ENCODE peak calls at places on chromosome 19, in five cellular contexts. J is thoracic aorta, O is neural progenitor cell, U is epithelial cell of esophagus, L is left ventricle myocardium inferior. W is an unnamed sample.

GRCh38 chr19:54096642-54097106 is 3.9 kb downstream of the OSCAR start:
- DNase-seq in U (peak; percentile 29), O (peak; percentile 23), J (no peak), L (no peak), W (no peak)

GRCh38 chr19:21789761-21790160 is 22.4 kb upstream of the ZNF100 start:
- DNase-seq in L (no peak), J (no peak), O (no peak), U (no peak), W (no peak)

GRCh38 chr19:4362871-4363545 is 19.6 kb downstream of the MPND start:
- DNase-seq in J (no peak), U (no peak), O (peak; percentile 42), L (no peak), W (no peak)

GRCh38 chr19:51142119-51142518 is at the start of gene SIGLEC7:
- DNase-seq in J (no peak), U (no peak), L (peak; percentile 46), O (no peak), W (no peak)

GRCh38 chr19:33404506-33404905 is 31.0 kb downstream of the CEBPG start:
- DNase-seq in J (no peak), U (no peak), O (no peak), L (peak; percentile 8), W (no peak)

GRCh38 chr19:3024870-3025515 is 4.1 kb downstream of the TLE2 start:
- DNase-seq in O (peak; percentile 47), J (no peak), U (no peak), L (no peak), W (no peak)

GRCh38 chr19:17616686-17616960 is 61.2 kb downstream of the COLGALT1 start:
- DNase-seq in O (no peak), L (no peak), U (no peak), J (no peak), W (no peak)

GRCh38 chr19:12881172-12881808 is at the start of gene DNASE2:
- DNase-seq in U (peak; percentile 97), J (peak; percentile 88), O (peak; percentile 97), L (peak; percentile 96), W (peak; percentile 93)

GRCh38 chr19:14477417-14478112 is 2.4 kb upstream of the PTGER1 start:
- DNase-seq in O (no peak), J (no peak), U (no peak), L (no peak), W (no peak)

GRCh38 chr19:47111081-47111589 is 2.4 kb downstream of the ZC3H4 start:
- DNase-seq in L (no peak), O (peak; percentile 34), U (no peak), J (no peak), W (no peak)

GRCh38 chr19:2550431-2551171 is 74.7 kb downstream of the GADD45B start:
- DNase-seq in O (no peak), U (no peak), L (peak; percentile 62), J (no peak), W (no peak)

GRCh38 chr19:38211206-38211605 is 12.8 kb downstream of the DPF1 start:
- DNase-seq in U (no peak), L (no peak), O (peak; percentile 70), J (no peak), W (no peak)

GRCh38 chr19:30425885-30426838 is 54.0 kb downstream of the ZNF536 start:
- DNase-seq in J (no peak), O (no peak), U (no peak), L (no peak), W (no peak)

GRCh38 chr19:51097166-51097736 is 11.0 kb downstream of the CTU1 start:
- DNase-seq in L (peak; percentile 56), J (no peak), U (peak; percentile 90), O (peak; percentile 70), W (peak; percentile 26)

GRCh38 chr19:48330012-48330681 is 4.8 kb downstream of the EMP3 start:
- DNase-seq in U (peak; percentile 92), L (peak; percentile 71), J (no peak), O (peak; percentile 93), W (peak; percentile 84)

GRCh38 chr19:13153627-13154240 is 3.5 kb downstream of the IER2 start:
- DNase-seq in L (no peak), U (no peak), O (no peak), J (no peak), W (no peak)

GRCh38 chr19:3699071-3699740 is 1.1 kb downstream of the PIP5K1C start:
- DNase-seq in O (peak; percentile 39), J (no peak), U (peak; percentile 39), L (peak; percentile 55), W (no peak)

GRCh38 chr19:18847516-18848463 is 16.0 kb downstream of the UPF1 start:
- DNase-seq in U (no peak), J (no peak), L (no peak), O (no peak), W (no peak)

GRCh38 chr19:18844806-18845329 is 13.1 kb downstream of the UPF1 start:
- DNase-seq in J (no peak), O (no peak), U (no peak), L (no peak), W (no peak)

GRCh38 chr19:18848860-18849661 is 17.3 kb downstream of the UPF1 start:
- DNase-seq in J (peak; percentile 46), U (peak; percentile 31), O (no peak), L (peak; percentile 79), W (no peak)

GRCh38 chr19:18845961-18846360 is 14.2 kb downstream of the UPF1 start:
- DNase-seq in J (no peak), U (no peak), O (no peak), L (no peak), W (no peak)

DNA sequence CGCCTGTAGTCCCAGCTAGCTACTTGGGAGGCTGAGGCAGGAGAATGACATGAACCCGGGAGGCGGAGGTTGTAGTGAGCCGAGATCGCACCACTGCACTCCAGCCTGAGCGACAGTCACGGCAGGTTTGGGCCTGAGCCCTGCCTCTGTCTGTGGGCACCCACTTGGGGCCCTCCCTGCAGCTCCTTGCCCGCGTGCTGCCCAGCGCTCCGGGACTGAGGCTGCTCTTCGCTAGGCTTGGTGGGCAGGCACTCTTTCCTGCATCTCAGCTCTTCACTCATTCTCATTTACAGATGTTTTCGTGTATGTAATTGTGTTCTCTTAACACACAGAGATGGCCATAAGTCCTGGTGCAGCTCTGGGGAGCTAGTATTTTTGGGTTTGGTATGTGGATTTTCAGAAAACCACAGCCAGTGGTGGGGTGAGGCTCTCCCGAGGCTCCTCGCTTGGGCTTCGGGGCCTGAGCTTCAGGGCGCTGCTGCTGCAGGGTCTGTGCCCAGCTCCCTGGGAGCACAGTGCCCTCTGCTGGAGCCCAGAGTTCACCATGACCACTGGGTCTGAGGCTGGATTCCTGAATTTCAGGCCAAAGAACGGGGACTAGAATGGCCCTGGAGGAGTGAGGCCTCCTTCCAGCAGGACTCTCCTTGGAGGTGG is 15.2 kb downstream of the UPF1 start:
- DNase-seq in L (peak; percentile 81), U (peak; percentile 72), O (peak; percentile 91), J (no peak), W (no peak)
- TF ChIP-seq CTCF in L (peak; percentile 91), U (peak; percentile 87), O (peak; percentile 93), J (peak; percentile 77), W (peak; percentile 89)

GRCh38 chr19:40754611-40755247 is 3.7 kb downstream of the SNRPA start:
- DNase-seq in L (no peak), U (peak; percentile 55), J (no peak), O (no peak), W (no peak)
- H3K4me3 ChIP-seq in L (no peak overlapping the region), U (no peak overlapping the region), J (peak overlapping the region; percentile 31), O (peak overlapping the region; percentile 21), W (peak overlapping the region; percentile 55)

GRCh38 chr19:16062789-16063188 is 13.5 kb upstream of the TPM4 start:
- DNase-seq in L (no peak), U (peak; percentile 38), J (no peak), O (peak; percentile 57), W (no peak)
- TF ChIP-seq CTCF in L (peak; percentile 82), U (peak; percentile 93), J (peak; percentile 77), O (peak; percentile 75), W (peak; percentile 99)

DNA sequence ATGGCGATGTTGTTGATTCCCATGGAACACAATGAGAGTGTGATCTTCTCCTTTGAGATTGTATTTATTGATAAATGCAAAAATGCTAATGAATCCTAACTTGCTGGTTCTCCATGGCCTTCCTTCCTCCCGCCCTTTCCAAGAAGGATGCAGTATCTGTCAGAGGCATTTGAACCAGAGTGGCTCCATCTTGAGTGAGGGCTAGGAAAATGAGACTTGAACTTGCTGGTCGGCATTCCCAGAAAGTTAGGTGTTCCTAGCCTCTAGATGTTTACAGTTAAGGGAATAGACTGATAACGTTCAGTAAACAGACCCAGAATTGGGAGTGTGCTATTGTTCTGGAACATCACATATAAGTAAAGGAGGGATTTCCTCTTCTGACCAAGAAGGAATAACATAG is 44.2 kb upstream of the PSG2 start:
- DNase-seq in U (peak; percentile 11), J (no peak), O (no peak), L (no peak), W (no peak)
- H3K4me3 ChIP-seq in U (no peak overlapping the region), J (no peak overlapping the region), O (no peak overlapping the region), L (no peak overlapping the region), W (no peak overlapping the region)

GRCh38 chr19:8413593-8413923 is 453 bp downstream of the MARCHF2 start:
- DNase-seq in U (no peak), O (no peak), L (no peak), J (no peak), W (no peak)
- TF ChIP-seq CTCF in U (no peak), O (no peak), L (no peak), J (no peak), W (no peak)

GRCh38 chr19:44677019-44677809 is 5.9 kb downstream of the CEACAM19 start:
- DNase-seq in O (peak; percentile 21), J (no peak), U (peak; percentile 65), L (no peak), W (no peak)
- H3K4me3 ChIP-seq in O (no peak overlapping the region), J (no peak overlapping the region), U (no peak overlapping the region), L (no peak overlapping the region), W (no peak overlapping the region)

GRCh38 chr19:1147934-1148549 is 26.0 kb downstream of the SBNO2 start:
- DNase-seq in U (no peak), O (no peak), L (no peak), J (no peak), W (no peak)
- TF ChIP-seq CTCF in U (no peak), O (no peak), L (no peak), J (no peak), W (no peak)